ENCODE peak calls at places on chromosomes 12 and 14, in seven cellular contexts. D is kidney, O is endothelial cell of umbilical vein, Z is lung, G is psoas muscle, R is tibial artery, P is A549. M is an unnamed sample. For H3K4me1, the result is how much of the 10 kb centered on the place peaks cover.

GRCh38 chr14:75401356-75401755 is 26.5 kb upstream of the JDP2 start:
- DNase-seq in D (no peak), O (peak), Z (no peak), G (peak), R (peak), P (no peak), M (peak)

GRCh38 chr12:20280515-20280914 is 87.8 kb upstream of the PDE3A start:
- DNase-seq in D (no peak), O (no peak), Z (no peak), G (no peak), R (no peak), P (no peak), M (no peak)

GRCh38 chr14:101083564-101084435 is 180.3 kb upstream of the RTL1 start:
- DNase-seq in D (no peak), O (no peak), Z (peak), G (no peak), R (no peak), P (peak), M (no peak)

GRCh38 chr12:95874452-95874851 is 15.7 kb downstream of the SNRPF start:
- DNase-seq in D (no peak), O (no peak), Z (no peak), G (no peak), R (no peak), P (no peak), M (no peak)

GRCh38 chr14:61934385-61934784 is 172.2 kb downstream of the SNAPC1 start:
- DNase-seq in D (no peak), O (no peak), Z (no peak), G (no peak), R (no peak), P (no peak), M (no peak)

GRCh38 chr12:38350342-38351181 is 34.0 kb downstream of the ALG10B start:
- DNase-seq in D (no peak), O (no peak), Z (no peak), G (no peak), R (no peak), P (no peak), M (no peak)

GRCh38 chr12:130224613-130225012 is 62.3 kb downstream of the FZD10 start:
- DNase-seq in D (no peak), O (no peak), Z (no peak), G (no peak), R (no peak), P (no peak), M (no peak)

GRCh38 chr14:87690076-87690661 is 302.8 kb downstream of the GALC start:
- DNase-seq in D (no peak), O (no peak), Z (no peak), G (no peak), R (no peak), P (no peak), M (no peak)

GRCh38 chr12:121209629-121210572 is at the start of gene P2RX4:
- DNase-seq in D (peak), O (peak), Z (peak), G (peak), R (peak), P (peak), M (peak)

GRCh38 chr12:108457734-108458361 is 57.2 kb upstream of the FICD start:
- DNase-seq in D (no peak), O (no peak), Z (no peak), G (no peak), R (no peak), P (no peak), M (no peak)

GRCh38 chr12:121181181-121181580 is 28.7 kb upstream of the P2RX4 start:
- DNase-seq in D (no peak), O (no peak), Z (no peak), G (no peak), R (no peak), P (no peak), M (no peak)

GRCh38 chr12:101172316-101172715 is 37.7 kb downstream of the SLC5A8 start:
- DNase-seq in D (no peak), O (no peak), Z (no peak), G (no peak), R (no peak), P (peak), M (no peak)

GRCh38 chr14:75979071-75979571 is 2.7 kb downstream of the TGFB3 start:
- DNase-seq in D (peak), O (no peak), Z (no peak), G (peak), R (no peak), P (peak), M (no peak)

GRCh38 chr14:60003991-60004390 is 84.0 kb downstream of the LRRC9 start:
- DNase-seq in D (no peak), O (no peak), Z (no peak), G (no peak), R (no peak), P (no peak), M (no peak)

GRCh38 chr12:33588082-33588712 is 148.6 kb upstream of the SYT10 start:
- DNase-seq in D (no peak), O (no peak), Z (peak), G (no peak), R (no peak), P (peak), M (peak)

GRCh38 chr12:128684357-128684756 is 139.4 kb downstream of the SLC15A4 start:
- DNase-seq in D (no peak), O (no peak), Z (no peak), G (no peak), R (no peak), P (no peak), M (no peak)

GRCh38 chr14:101561145-101561896 is at the start of gene DIO3:
- DNase-seq in D (peak), O (no peak), Z (no peak), G (peak), R (peak), P (no peak), M (no peak)

GRCh38 chr14:33914676-33915516 is 36.0 kb downstream of the EGLN3 start:
- DNase-seq in D (no peak), O (peak), Z (no peak), G (no peak), R (peak), P (peak), M (no peak)

GRCh38 chr14:47959753-47960152 is 284.3 kb upstream of the MDGA2 start:
- DNase-seq in D (no peak), O (peak), Z (no peak), G (no peak), R (no peak), P (no peak), M (no peak)

GRCh38 chr12:1741154-1741949 is 50.5 kb downstream of the ADIPOR2 start:
- DNase-seq in D (no peak), O (no peak), Z (no peak), G (no peak), R (no peak), P (no peak), M (no peak)

GRCh38 chr12:124493809-124494750 is 73.3 kb downstream of the NCOR2 start:
- DNase-seq in D (peak), O (no peak), Z (no peak), G (peak), R (no peak), P (no peak), M (no peak)

GRCh38 chr14:103562385-103563088 is at the start of the genes BAG5 and COA8:
- DNase-seq in D (peak), O (peak), Z (peak), G (peak), R (peak), P (peak), M (peak)

GRCh38 chr12:116346751-116347150 is 69.3 kb upstream of the MED13L start:
- DNase-seq in D (no peak), O (peak), Z (no peak), G (no peak), R (no peak), P (peak), M (no peak)

GRCh38 chr14:20455355-20456300 is 602 bp downstream of the APEX1 start:
- DNase-seq in D (no peak), O (no peak), Z (no peak), G (no peak), R (no peak), P (no peak), M (no peak)

GRCh38 chr12:50515587-50515986 is 10.8 kb downstream of the DIP2B start:
- DNase-seq in D (no peak), O (no peak), Z (no peak), G (no peak), R (no peak), P (no peak), M (no peak)

GRCh38 chr14:54490448-54490805 is 1.6 kb upstream of the GMFB start:
- DNase-seq in D (no peak), O (no peak), Z (no peak), G (no peak), R (no peak), P (no peak), M (no peak)

GRCh38 chr12:24909667-24910066 is 39.2 kb downstream of the BCAT1 start:
- DNase-seq in D (no peak), O (peak), Z (peak), G (no peak), R (peak), P (peak), M (peak)

GRCh38 chr14:44846232-44846824 is 115.4 kb downstream of the KLHL28 start:
- DNase-seq in D (no peak), O (peak), Z (no peak), G (no peak), R (no peak), P (peak), M (no peak)

GRCh38 chr12:42507031-42507430 is 82.5 kb downstream of the PRICKLE1 start:
- DNase-seq in D (no peak), O (no peak), Z (no peak), G (no peak), R (no peak), P (no peak), M (no peak)

GRCh38 chr12:9651265-9651729 is 18.2 kb upstream of the CLEC2D start:
- DNase-seq in D (no peak), O (no peak), Z (no peak), G (no peak), R (no peak), P (no peak), M (no peak)

GRCh38 chr12:104809706-104810385 is 148.2 kb downstream of the SLC41A2 start:
- DNase-seq in D (no peak), O (no peak), Z (no peak), G (no peak), R (no peak), P (no peak), M (no peak)

GRCh38 chr12:52722680-52723079 is 19.4 kb upstream of the KRT77 start:
- DNase-seq in D (no peak), O (no peak), Z (no peak), G (no peak), R (no peak), P (no peak), M (no peak)

GRCh38 chr14:64873506-64874220 is 6.0 kb downstream of the SPTB start:
- DNase-seq in D (no peak), O (no peak), Z (no peak), G (no peak), R (no peak), P (no peak), M (peak)

GRCh38 chr12:93751864-93752610 is 74.9 kb downstream of the CRADD start:
- DNase-seq in D (no peak), O (no peak), Z (peak), G (no peak), R (no peak), P (no peak), M (no peak)

GRCh38 chr14:21894003-21894897 is 220.6 kb upstream of the OR4E1 start:
- DNase-seq in D (no peak), O (no peak), Z (no peak), G (no peak), R (no peak), P (peak), M (no peak)

GRCh38 chr12:63918788-63919300 is 74.3 kb downstream of the SRGAP1 start:
- DNase-seq in D (no peak), O (peak), Z (no peak), G (no peak), R (no peak), P (peak), M (no peak)

GRCh38 chr12:749871-750270 is 2.5 kb upstream of the WNK1 start:
- DNase-seq in D (no peak), O (no peak), Z (no peak), G (no peak), R (no peak), P (no peak), M (no peak)

GRCh38 chr14:20857630-20858261 is 33.4 kb upstream of the RNASE3 start:
- DNase-seq in D (no peak), O (peak), Z (peak), G (peak), R (peak), P (peak), M (peak)

GRCh38 chr14:96184737-96185136 is 19.9 kb upstream of the BDKRB2 start:
- DNase-seq in D (no peak), O (no peak), Z (no peak), G (no peak), R (no peak), P (no peak), M (no peak)

DNA sequence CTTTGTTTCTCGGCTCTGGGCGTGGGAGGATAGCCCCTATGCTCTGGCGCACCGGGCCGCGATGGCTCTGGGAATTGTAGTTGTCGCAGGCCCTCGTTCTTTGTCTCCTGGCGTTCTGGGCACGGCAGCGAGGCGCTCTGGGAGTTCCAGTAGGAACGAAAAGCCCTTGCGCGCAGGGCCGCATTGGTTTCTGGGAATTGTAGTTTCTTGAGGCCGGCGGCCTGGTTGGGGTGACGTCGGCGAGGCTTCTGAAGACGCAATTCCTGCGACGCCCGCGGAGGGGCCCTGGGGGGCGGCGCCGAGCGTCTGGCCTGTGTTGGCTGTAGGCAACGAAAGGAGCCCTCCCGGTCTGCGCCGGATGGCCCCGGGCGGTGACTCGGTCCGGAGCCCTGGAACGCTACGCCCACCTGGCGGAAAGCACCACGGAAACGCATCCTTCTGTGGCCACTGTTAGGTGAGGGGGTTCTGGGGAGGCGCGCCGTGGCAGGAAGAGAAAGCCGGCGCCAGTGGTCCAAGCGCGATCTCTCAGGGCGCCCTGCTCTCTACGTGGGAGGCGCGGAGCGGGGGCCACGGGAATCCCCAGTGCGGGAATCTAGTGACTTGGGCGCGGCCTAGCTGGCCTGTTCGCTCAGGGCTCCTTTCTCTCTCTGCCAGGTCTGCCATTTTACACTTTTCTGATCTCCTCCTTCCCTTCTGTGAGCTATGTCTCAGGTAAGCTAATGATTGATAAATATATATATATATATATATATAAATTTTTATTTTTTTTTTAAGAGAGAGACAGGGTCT is at the start of gene ZNF140:
- DNase-seq in D (peak), O (peak), Z (peak), G (peak), R (peak), P (peak), M (peak)
- TF ChIP-seq CTCF in D (no peak), O (peak), Z (no peak), G (peak), R (peak), P (no peak), M (peak)

DNA sequence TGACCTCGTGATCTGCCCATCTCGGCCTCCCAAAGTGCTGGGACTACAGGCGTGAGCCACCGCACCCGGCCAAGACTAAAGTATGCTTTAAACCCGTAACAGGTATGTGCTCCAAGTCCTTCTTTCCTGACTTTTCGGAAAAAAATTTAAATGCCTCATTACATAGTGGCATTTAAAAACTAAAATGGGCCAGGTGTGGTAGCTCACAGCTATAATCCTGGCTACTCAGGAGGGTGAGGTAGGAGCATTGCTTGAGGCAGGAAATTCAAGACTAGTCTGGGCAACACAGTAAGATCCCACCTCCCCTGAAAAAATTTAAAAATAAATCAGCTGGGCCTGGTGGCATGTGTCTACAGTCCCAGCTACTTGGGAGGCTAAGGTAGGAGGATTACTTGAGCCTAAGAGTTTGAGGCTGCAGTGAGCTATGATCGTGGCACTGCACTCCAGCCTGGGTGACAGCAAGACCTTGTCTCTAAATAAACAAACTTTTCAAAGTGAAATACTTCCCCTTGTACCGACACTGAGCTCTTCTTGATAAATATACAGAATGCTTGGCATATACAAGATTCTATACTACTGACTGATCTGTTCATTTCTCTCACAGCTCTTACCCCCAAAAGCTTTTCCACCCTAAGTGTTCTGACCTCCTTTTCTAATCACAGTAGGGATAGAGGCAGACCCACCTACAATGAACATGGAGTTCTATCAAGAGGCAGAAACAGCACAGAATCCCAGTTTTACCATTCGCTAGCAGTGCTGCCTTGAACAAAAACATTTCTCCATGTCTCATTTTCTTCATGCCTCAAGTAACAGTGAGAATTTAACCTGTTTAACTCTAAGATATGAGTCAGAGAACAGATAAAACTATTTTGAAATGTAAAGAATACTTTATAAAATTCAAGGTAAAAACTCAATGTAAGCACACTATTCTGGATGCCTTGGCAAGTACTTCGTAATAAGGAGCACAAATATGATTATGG is 7.9 kb downstream of the PPP4R3A start:
- DNase-seq in D (no peak), O (no peak), Z (no peak), G (no peak), R (no peak), P (no peak), M (no peak)
- H3K4me1 ChIP-seq in D (under half), O (under half), Z (under half), G (under half), R (half or more), P (under half), M (under half)

GRCh38 chr12:79247494-79247893 is 382.9 kb downstream of the SYT1 start:
- DNase-seq in D (no peak), O (no peak), Z (no peak), G (no peak), R (no peak), P (no peak), M (no peak)

GRCh38 chr12:79252358-79253075 is 387.9 kb downstream of the SYT1 start:
- DNase-seq in D (no peak), O (peak), Z (no peak), G (no peak), R (no peak), P (no peak), M (no peak)

GRCh38 chr12:79251356-79251755 is 386.8 kb downstream of the SYT1 start:
- DNase-seq in D (no peak), O (no peak), Z (no peak), G (no peak), R (no peak), P (no peak), M (no peak)

GRCh38 chr12:79250186-79250585 is 385.6 kb downstream of the SYT1 start:
- DNase-seq in D (no peak), O (peak), Z (no peak), G (no peak), R (no peak), P (no peak), M (no peak)

DNA sequence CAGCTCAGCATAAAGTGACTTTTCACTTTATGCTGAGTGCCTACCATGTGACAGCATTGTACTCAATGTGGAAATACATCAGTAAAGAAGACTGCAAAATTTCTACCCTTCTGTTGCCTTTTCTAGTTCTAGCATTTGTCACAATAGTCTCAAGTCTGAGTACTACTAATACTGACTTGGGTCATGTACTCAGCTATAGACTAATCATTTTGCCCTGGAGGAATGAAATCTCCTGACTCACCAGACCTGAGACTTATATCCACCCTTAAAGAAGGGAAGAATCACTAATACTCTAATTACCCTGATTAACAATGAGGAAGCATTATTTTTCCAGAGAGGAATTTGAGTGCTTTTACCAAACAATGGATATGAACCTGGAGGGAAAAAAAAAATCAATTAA is 386.4 kb downstream of the SYT1 start:
- DNase-seq in D (no peak), O (no peak), Z (no peak), G (no peak), R (no peak), P (no peak), M (no peak)
- H3K27ac ChIP-seq in D (no peak), O (no peak), Z (no peak), G (no peak), R (no peak), P (no peak), M (no peak)

DNA sequence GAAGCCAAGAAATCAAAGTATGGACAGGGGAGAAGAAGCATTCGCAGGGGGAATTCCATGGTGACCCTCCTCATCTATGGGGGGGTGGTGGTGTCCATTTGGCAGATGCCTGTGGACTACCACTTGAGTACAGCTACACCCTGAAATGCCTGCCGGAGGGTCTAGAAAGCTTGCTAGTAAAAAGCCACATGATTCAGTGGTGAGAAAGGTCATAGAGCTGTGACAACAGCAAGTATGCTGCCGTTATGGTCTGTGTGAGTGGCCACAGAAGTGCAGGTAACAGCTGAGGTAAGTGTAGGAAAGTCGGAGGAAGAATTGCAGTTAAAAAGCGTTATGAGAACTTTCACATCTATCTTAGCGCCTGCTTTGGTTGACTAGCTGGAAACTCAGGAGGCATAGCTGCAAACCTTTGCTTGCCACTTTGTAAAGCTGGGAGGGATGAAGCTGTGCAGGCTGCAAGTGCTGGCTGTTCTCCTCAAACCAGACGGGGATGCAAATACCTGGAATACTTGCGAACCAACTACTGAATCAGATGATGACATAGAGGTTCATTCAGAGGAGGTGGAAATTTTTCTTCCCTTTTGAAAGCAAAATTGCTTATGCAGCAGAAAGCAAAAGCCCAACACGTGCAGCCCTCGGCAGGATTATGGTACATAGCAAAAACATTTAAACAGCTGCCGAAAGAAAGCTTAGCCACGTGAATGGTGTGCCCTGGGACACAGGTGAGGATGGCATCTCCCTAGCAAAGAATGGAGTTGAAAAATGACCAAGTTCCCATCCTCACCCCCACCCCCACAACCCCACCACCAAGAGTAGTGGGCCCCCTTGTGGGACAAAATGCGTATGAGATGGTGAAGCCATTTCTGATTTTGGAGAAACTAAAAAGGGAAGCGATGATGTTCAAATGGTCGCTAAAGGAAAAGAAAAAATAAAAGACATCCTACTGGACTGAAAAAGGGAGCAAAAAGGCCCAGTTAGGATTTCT is 287.0 kb downstream of the RERGL start:
- DNase-seq in D (no peak), O (no peak), Z (no peak), G (no peak), R (no peak), P (no peak), M (no peak)
- TF ChIP-seq CTCF in D (no peak), O (no peak), Z (no peak), G (no peak), R (no peak), P (no peak), M (no peak)